ENCODE peak calls at places on chromosomes 13 and 19, in ten cellular contexts. One of them, this sample, is unnamed. For H3K36me3 and H3K4me1, the result is how much of the 10 kb centered on the place peaks cover.

GRCh38 chr19:41705393-41706174 is 2.8 kb upstream of the CEACAM5 start:
- DNase-seq in Peyer's patch: no peak
- DNase-seq in H1: no peak
- DNase-seq in HCT116: no peak
- DNase-seq in breast epithelium: no peak
- DNase-seq in IMR-90: no peak
- DNase-seq in testis: peak
- DNase-seq in heart left ventricle: peak
- DNase-seq in suprapubic skin: peak
- DNase-seq in ovary: no peak
- DNase-seq in this sample: no peak

GRCh38 chr19:46722421-46723022 is 5.6 kb upstream of the PRKD2 start:
- DNase-seq in Peyer's patch: no peak
- DNase-seq in H1: no peak
- DNase-seq in HCT116: no peak
- DNase-seq in breast epithelium: no peak
- DNase-seq in IMR-90: no peak
- DNase-seq in testis: no peak
- DNase-seq in heart left ventricle: peak
- DNase-seq in suprapubic skin: no peak
- DNase-seq in ovary: no peak
- DNase-seq in this sample: no peak

GRCh38 chr19:41373993-41374392 is 2.3 kb upstream of the TMEM91 start:
- DNase-seq in Peyer's patch: no peak
- DNase-seq in H1: no peak
- DNase-seq in HCT116: no peak
- DNase-seq in breast epithelium: peak
- DNase-seq in IMR-90: peak
- DNase-seq in testis: peak
- DNase-seq in heart left ventricle: peak
- DNase-seq in suprapubic skin: peak
- DNase-seq in ovary: peak
- DNase-seq in this sample: no peak

GRCh38 chr19:55196803-55197202 is 12.5 kb downstream of the PTPRH start:
- DNase-seq in Peyer's patch: no peak
- DNase-seq in H1: no peak
- DNase-seq in HCT116: no peak
- DNase-seq in breast epithelium: no peak
- DNase-seq in IMR-90: no peak
- DNase-seq in testis: no peak
- DNase-seq in heart left ventricle: no peak
- DNase-seq in suprapubic skin: no peak
- DNase-seq in ovary: no peak
- DNase-seq in this sample: no peak

GRCh38 chr13:91331047-91331915 is 16.2 kb upstream of the MIR17HG start:
- DNase-seq in Peyer's patch: no peak
- DNase-seq in H1: no peak
- DNase-seq in HCT116: no peak
- DNase-seq in breast epithelium: no peak
- DNase-seq in IMR-90: no peak
- DNase-seq in testis: no peak
- DNase-seq in heart left ventricle: no peak
- DNase-seq in suprapubic skin: no peak
- DNase-seq in ovary: no peak
- DNase-seq in this sample: no peak

GRCh38 chr13:112956516-112957294 is 12.3 kb upstream of the MCF2L start:
- DNase-seq in Peyer's patch: no peak
- DNase-seq in H1: no peak
- DNase-seq in HCT116: no peak
- DNase-seq in breast epithelium: no peak
- DNase-seq in IMR-90: no peak
- DNase-seq in testis: no peak
- DNase-seq in heart left ventricle: peak
- DNase-seq in suprapubic skin: peak
- DNase-seq in ovary: no peak
- DNase-seq in this sample: no peak

GRCh38 chr19:53881482-53882390 is at the start of gene PRKCG:
- DNase-seq in Peyer's patch: peak
- DNase-seq in H1: no peak
- DNase-seq in HCT116: no peak
- DNase-seq in breast epithelium: no peak
- DNase-seq in IMR-90: no peak
- DNase-seq in testis: no peak
- DNase-seq in heart left ventricle: peak
- DNase-seq in suprapubic skin: no peak
- DNase-seq in ovary: peak
- DNase-seq in this sample: no peak

GRCh38 chr19:16088351-16088984 is 12.2 kb downstream of the TPM4 start:
- DNase-seq in Peyer's patch: no peak
- DNase-seq in H1: no peak
- DNase-seq in HCT116: no peak
- DNase-seq in breast epithelium: no peak
- DNase-seq in IMR-90: no peak
- DNase-seq in testis: no peak
- DNase-seq in heart left ventricle: no peak
- DNase-seq in suprapubic skin: no peak
- DNase-seq in ovary: no peak
- DNase-seq in this sample: no peak

DNA sequence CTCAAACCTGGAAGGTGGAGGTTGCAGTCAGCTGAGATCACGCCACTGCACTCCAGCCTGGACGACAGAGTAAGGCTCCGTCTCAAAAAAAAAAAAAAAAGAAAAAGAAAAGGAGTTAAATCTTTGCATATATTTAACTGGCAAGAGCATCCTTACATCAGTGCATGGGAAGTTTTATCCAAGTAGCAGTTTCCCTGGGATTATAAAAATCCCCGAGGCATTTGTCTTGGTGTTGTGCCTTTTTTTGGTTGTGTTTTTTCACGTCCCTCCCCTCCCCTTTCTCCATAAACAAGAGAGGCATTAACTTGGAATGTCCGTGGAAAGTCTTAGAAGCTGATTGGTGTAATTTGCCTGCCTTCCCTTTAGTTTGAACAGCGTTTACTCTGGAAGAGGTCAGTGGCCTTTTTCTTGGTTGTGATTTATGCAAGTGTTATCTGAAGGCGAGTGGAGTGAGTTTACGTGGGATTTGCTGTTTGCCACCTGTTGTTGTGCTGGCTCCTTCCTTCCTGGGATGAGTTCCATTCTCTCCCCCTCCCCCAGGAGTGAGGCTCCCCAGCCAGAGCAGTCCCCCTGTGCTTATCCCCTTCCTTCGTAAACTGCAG is 7.1 kb downstream of the ACTN4 start:
- DNase-seq in Peyer's patch: no peak
- DNase-seq in H1: no peak
- DNase-seq in HCT116: no peak
- DNase-seq in breast epithelium: no peak
- DNase-seq in IMR-90: peak
- DNase-seq in testis: no peak
- DNase-seq in heart left ventricle: no peak
- DNase-seq in suprapubic skin: no peak
- DNase-seq in ovary: no peak
- DNase-seq in this sample: no peak
- H3K36me3 ChIP-seq in Peyer's patch: under half
- H3K36me3 ChIP-seq in H1: under half
- H3K36me3 ChIP-seq in HCT116: under half
- H3K36me3 ChIP-seq in breast epithelium: under half
- H3K36me3 ChIP-seq in IMR-90: under half
- H3K36me3 ChIP-seq in testis: under half
- H3K36me3 ChIP-seq in heart left ventricle: under half
- H3K36me3 ChIP-seq in suprapubic skin: under half
- H3K36me3 ChIP-seq in ovary: under half
- H3K36me3 ChIP-seq in this sample: under half

GRCh38 chr13:35814573-35814972 is 316.6 kb downstream of the DCLK1 start:
- DNase-seq in Peyer's patch: no peak
- DNase-seq in H1: no peak
- DNase-seq in HCT116: no peak
- DNase-seq in breast epithelium: no peak
- DNase-seq in IMR-90: no peak
- DNase-seq in testis: no peak
- DNase-seq in heart left ventricle: no peak
- DNase-seq in suprapubic skin: no peak
- DNase-seq in ovary: no peak
- DNase-seq in this sample: no peak
- H3K4me1 ChIP-seq in Peyer's patch: under half
- H3K4me1 ChIP-seq in H1: under half
- H3K4me1 ChIP-seq in HCT116: under half
- H3K4me1 ChIP-seq in breast epithelium: under half
- H3K4me1 ChIP-seq in IMR-90: under half
- H3K4me1 ChIP-seq in testis: under half
- H3K4me1 ChIP-seq in heart left ventricle: under half
- H3K4me1 ChIP-seq in suprapubic skin: under half
- H3K4me1 ChIP-seq in ovary: under half
- H3K4me1 ChIP-seq in this sample: under half

GRCh38 chr19:35249848-35250711 is 1.3 kb downstream of the LSR start:
- DNase-seq in Peyer's patch: peak
- DNase-seq in H1: no peak
- DNase-seq in HCT116: no peak
- DNase-seq in breast epithelium: no peak
- DNase-seq in IMR-90: no peak
- DNase-seq in testis: no peak
- DNase-seq in heart left ventricle: no peak
- DNase-seq in suprapubic skin: peak
- DNase-seq in ovary: peak
- DNase-seq in this sample: no peak

GRCh38 chr19:35247526-35248309 is 1.1 kb upstream of the LSR start:
- DNase-seq in Peyer's patch: peak
- DNase-seq in H1: peak
- DNase-seq in HCT116: peak
- DNase-seq in breast epithelium: peak
- DNase-seq in IMR-90: no peak
- DNase-seq in testis: peak
- DNase-seq in heart left ventricle: no peak
- DNase-seq in suprapubic skin: peak
- DNase-seq in ovary: peak
- DNase-seq in this sample: no peak

GRCh38 chr19:35246466-35247096 is 2.2 kb upstream of the LSR start:
- DNase-seq in Peyer's patch: no peak
- DNase-seq in H1: no peak
- DNase-seq in HCT116: no peak
- DNase-seq in breast epithelium: no peak
- DNase-seq in IMR-90: no peak
- DNase-seq in testis: no peak
- DNase-seq in heart left ventricle: no peak
- DNase-seq in suprapubic skin: no peak
- DNase-seq in ovary: no peak
- DNase-seq in this sample: no peak

GRCh38 chr19:35249146-35249847 is 495 bp downstream of the LSR start:
- DNase-seq in Peyer's patch: peak
- DNase-seq in H1: no peak
- DNase-seq in HCT116: no peak
- DNase-seq in breast epithelium: no peak
- DNase-seq in IMR-90: no peak
- DNase-seq in testis: no peak
- DNase-seq in heart left ventricle: no peak
- DNase-seq in suprapubic skin: peak
- DNase-seq in ovary: peak
- DNase-seq in this sample: no peak

DNA sequence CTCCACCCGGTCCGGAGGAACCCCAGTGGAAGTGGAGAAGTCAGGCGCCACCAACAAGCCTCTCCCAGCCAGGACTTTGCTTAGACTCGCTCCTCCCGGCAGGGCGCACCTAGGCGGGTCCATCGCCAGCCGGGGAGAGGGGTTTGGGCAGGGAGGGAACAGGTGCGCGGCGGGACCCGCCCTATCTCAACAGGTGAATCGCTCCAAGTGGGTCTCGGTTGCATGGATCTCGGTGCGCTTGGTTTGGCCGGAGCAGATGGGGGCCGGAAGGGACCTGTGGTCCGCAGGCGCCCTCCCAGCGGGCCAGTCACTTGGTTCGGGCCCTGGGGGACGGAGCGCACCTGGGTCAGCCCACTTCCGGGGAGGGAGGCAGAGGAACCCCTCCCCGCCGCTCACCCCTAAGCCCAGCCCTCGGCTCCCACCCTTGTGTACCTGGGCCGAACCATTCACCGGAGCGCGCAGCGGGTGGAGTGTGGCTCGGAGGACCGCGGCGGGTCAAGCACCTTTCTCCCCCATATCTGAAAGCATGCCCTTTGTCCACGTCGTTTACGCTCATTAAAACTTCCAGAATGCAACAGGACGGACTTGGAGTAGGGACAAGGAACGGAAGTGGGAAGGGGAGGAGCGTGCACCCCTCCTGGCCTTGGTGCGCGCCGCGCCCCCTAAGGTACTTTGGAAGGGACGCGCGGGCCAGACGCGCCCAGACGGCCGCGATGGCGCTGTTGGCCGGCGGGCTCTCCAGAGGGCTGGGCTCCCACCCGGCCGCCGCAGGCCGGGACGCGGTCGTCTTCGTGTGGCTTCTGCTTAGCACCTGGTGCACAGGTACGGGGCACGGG is at the start of gene LSR:
- DNase-seq in Peyer's patch: peak
- DNase-seq in H1: peak
- DNase-seq in HCT116: peak
- DNase-seq in breast epithelium: peak
- DNase-seq in IMR-90: no peak
- DNase-seq in testis: peak
- DNase-seq in heart left ventricle: no peak
- DNase-seq in suprapubic skin: peak
- DNase-seq in ovary: peak
- DNase-seq in this sample: no peak
- TF ChIP-seq POLR2A in Peyer's patch: peak
- TF ChIP-seq POLR2A in H1: peak
- TF ChIP-seq POLR2A in HCT116: peak
- TF ChIP-seq POLR2A in breast epithelium: no peak
- TF ChIP-seq POLR2A in IMR-90: no peak
- TF ChIP-seq POLR2A in testis: no peak
- TF ChIP-seq POLR2A in heart left ventricle: no peak
- TF ChIP-seq POLR2A in suprapubic skin: peak
- TF ChIP-seq POLR2A in ovary: no peak
- TF ChIP-seq POLR2A in this sample: peak

DNA sequence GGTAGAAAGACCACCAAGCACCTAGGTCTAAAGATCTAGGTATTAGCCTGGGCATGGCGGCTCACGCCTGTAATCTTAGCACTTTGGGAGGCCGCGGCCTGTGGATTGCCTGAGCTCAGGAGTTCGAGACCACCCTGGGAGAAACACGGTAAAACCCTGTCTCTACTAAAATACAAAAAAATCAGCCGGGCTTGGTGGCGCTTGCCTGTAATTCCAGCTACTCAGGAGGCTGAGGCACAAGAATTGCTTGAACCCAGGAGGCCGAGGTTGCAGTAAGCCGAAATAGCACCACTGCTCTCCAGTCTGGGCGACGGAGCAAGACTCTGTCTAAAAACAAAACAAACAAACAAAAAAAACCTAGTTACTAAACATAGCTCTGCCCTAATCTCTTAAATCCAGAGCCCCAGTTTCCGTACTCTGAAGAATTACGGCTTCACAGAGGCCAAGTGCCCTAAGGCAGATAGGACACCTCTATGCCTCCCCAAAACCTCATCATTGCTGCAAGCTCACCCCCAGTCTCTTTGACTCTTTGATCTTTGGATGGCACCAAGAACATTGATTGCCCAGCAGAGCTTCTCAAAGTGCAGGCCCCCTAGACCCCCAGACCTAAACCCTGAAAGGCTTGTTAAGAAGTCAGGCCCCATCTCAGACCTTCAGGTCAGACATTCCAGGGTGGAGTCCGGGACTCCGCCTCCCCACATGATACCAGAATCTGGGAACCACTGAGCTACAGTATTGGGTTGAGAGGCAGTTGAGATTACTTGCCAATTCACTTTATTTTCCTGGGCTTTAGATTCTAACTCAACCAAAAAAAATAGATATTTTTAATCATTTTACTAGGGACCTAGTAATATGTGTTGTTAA is 2.8 kb downstream of the COL4A2 start:
- DNase-seq in Peyer's patch: no peak
- DNase-seq in H1: no peak
- DNase-seq in HCT116: no peak
- DNase-seq in breast epithelium: no peak
- DNase-seq in IMR-90: no peak
- DNase-seq in testis: no peak
- DNase-seq in heart left ventricle: no peak
- DNase-seq in suprapubic skin: peak
- DNase-seq in ovary: no peak
- DNase-seq in this sample: no peak
- H3K36me3 ChIP-seq in Peyer's patch: under half
- H3K36me3 ChIP-seq in H1: under half
- H3K36me3 ChIP-seq in HCT116: under half
- H3K36me3 ChIP-seq in breast epithelium: under half
- H3K36me3 ChIP-seq in IMR-90: under half
- H3K36me3 ChIP-seq in testis: under half
- H3K36me3 ChIP-seq in heart left ventricle: under half
- H3K36me3 ChIP-seq in suprapubic skin: under half
- H3K36me3 ChIP-seq in ovary: under half
- H3K36me3 ChIP-seq in this sample: under half